ENCODE peak calls at places on chromosomes 16 and 17, in four cellular contexts. N is astrocyte of the spinal cord; V is CD8-positive, alpha-beta T cell; U is dorsolateral prefrontal cortex. P is an unnamed sample.

GRCh38 chr16:67100569-67101300 is 9.0 kb upstream of the PHAF1 start:
- DNase-seq in V (no peak), N (peak; percentile 65), U (no peak), P (peak; percentile 63)

GRCh38 chr16:10571354-10571753 is 9.0 kb downstream of the EMP2 start:
- DNase-seq in U (no peak), V (no peak), N (no peak), P (peak; percentile 12)

GRCh38 chr16:29307598-29308507 is 98.7 kb downstream of the NPIPB11 start:
- DNase-seq in N (peak; percentile 74), U (no peak), V (no peak), P (peak; percentile 53)

GRCh38 chr16:17080105-17080504 is 390.7 kb downstream of the XYLT1 start:
- DNase-seq in N (no peak), V (no peak), U (no peak), P (no peak)

GRCh38 chr16:68235882-68236803 is at the start of gene ESRP2:
- DNase-seq in V (no peak), U (no peak), N (no peak), P (no peak)

GRCh38 chr17:20315821-20316220 is 151.5 kb downstream of the LGALS9B start:
- DNase-seq in U (no peak), N (peak; percentile 10), V (no peak), P (no peak)

GRCh38 chr16:4391635-4392381 is 20.2 kb downstream of the VASN start:
- DNase-seq in V (peak; percentile 19), N (no peak), U (no peak), P (no peak)

GRCh38 chr17:3003401-3004149 is 59.8 kb downstream of the OR1D5 start:
- DNase-seq in U (peak; percentile 26), N (no peak), V (no peak), P (no peak)

GRCh38 chr16:61042736-61043135 is 993.5 kb downstream of the CDH8 start:
- DNase-seq in V (no peak), N (no peak), U (no peak), P (no peak)

GRCh38 chr17:2203818-2204217 is 99.8 kb downstream of the SMG6 start:
- DNase-seq in N (no peak), U (no peak), V (no peak), P (no peak)

GRCh38 chr17:2337811-2338657 is 733 bp downstream of the SGSM2 start:
- DNase-seq in N (peak; percentile 59), U (peak; percentile 47), V (peak; percentile 54), P (peak; percentile 31)

GRCh38 chr16:83794874-83795273 is 12.9 kb upstream of the HSBP1 start:
- DNase-seq in U (no peak), N (no peak), V (no peak), P (no peak)

GRCh38 chr16:88461291-88462269 is 8.5 kb downstream of the ZFPM1 start:
- DNase-seq in N (no peak), V (no peak), U (no peak), P (no peak)

GRCh38 chr16:2469399-2470233 is 1.5 kb upstream of the NTN3 start:
- DNase-seq in N (no peak), U (no peak), V (no peak), P (no peak)

GRCh38 chr17:44555056-44555455 is 2.2 kb upstream of the FZD2 start:
- DNase-seq in V (no peak), U (no peak), N (no peak), P (no peak)

GRCh38 chr17:80109713-80110446 is 8.5 kb downstream of the GAA start:
- DNase-seq in N (no peak), U (no peak), V (no peak), P (no peak)

GRCh38 chr17:9676084-9676483 is 30.8 kb downstream of the USP43 start:
- DNase-seq in U (no peak), V (no peak), N (no peak), P (no peak)
- TF ChIP-seq CTCF in U (peak; percentile 13), V (no peak), N (peak; percentile 27), P (no peak)

DNA sequence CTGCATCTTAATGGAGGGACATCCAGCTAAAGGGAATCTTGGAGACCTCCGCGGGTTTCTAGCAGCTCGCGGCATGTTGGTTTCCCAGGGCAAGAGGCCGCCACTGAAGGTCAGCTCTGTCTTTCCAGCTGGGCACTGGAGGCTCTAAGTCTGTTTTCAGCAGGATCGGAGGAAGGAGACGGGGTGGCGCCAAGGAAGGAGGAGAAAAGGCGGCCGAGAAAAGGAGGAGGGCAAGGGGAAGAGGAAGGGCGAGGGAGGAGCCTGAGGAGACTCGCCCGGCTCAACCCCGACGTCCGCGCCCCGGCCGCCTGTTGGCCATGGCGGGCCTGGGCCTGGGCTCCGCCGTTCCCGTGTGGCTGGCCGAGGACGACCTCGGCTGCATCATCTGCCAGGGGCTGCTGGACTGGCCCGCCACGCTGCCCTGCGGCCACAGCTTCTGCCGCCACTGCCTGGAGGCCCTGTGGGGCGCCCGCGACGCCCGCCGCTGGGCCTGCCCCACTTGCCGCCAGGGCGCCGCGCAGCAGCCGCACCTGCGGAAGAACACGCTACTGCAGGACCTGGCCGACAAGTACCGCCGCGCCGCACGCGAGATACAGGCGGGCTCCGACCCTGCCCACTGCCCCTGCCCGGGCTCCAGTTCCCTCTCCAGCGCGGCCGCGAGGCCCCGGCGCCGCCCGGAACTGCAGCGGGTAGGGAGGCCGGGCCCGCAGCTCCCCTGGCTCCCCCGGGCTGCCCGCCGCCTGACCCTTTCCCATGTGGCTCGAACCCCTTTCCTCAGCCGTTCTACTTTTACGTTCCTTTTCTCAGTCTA is at the start of gene RNF135:
- DNase-seq in V (peak; percentile 54), N (peak; percentile 86), U (peak; percentile 31), P (peak; percentile 87)
- H3K4me3 ChIP-seq in V (peak within 1 kb of the TSS; percentile 70), N (peak within 1 kb of the TSS; percentile 55), U (peak within 1 kb of the TSS; percentile 65), P (peak within 1 kb of the TSS; percentile 74)

GRCh38 chr16:75701361-75701760 is at the start of gene DUXB:
- DNase-seq in N (no peak), U (no peak), V (no peak), P (no peak)

GRCh38 chr16:75697571-75697970 is 3.7 kb downstream of the DUXB start:
- DNase-seq in V (no peak), N (no peak), U (no peak), P (no peak)

GRCh38 chr16:75695708-75696107 is 5.6 kb downstream of the DUXB start:
- DNase-seq in N (no peak), V (no peak), U (no peak), P (peak; percentile 7)
- TF ChIP-seq CTCF in N (no peak), V (no peak), U (no peak), P (peak; percentile 17)

GRCh38 chr17:5000237-5000639 is 2.5 kb downstream of the KIF1C start:
- DNase-seq in V (no peak), N (no peak), U (no peak), P (peak; percentile 51)
- H3K4me3 ChIP-seq in V (no peak overlapping the region), N (no peak overlapping the region), U (peak overlapping the region; percentile 96), P (peak overlapping the region; percentile 97)

GRCh38 chr17:12546983-12547382 is 118.7 kb upstream of the MYOCD start:
- DNase-seq in U (no peak), N (no peak), V (no peak), P (no peak)
- TF ChIP-seq CTCF in U (no peak), N (peak; percentile 13), V (no peak), P (no peak)

DNA sequence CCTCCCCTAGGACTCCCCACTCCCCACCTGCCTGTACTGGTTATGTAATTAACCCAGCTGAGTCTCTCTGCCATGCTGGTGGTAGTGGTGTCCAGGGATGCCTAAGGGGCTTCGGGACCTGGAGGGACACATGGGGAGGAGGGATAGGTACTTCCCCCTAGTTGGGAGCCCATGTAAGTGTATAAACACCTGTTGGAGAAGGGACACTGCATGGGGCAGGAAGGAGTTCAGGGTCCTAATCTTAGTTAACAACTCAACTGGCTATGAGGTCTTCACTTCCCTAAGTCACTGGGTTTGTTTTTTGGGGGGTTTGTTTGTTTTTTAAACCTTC is 1.3 kb downstream of the RASL10B start:
- DNase-seq in U (no peak), N (no peak), V (no peak), P (no peak)
- H3K4me3 ChIP-seq in U (peak overlapping the region; percentile 68), N (peak overlapping the region; percentile 52), V (no peak overlapping the region), P (no peak overlapping the region)

GRCh38 chr17:78960945-78961344 is 18.8 kb downstream of the LGALS3BP start:
- DNase-seq in U (no peak), V (no peak), N (no peak), P (peak; percentile 70)

GRCh38 chr17:78963378-78963777 is 16.3 kb downstream of the LGALS3BP start:
- DNase-seq in V (no peak), U (no peak), N (no peak), P (no peak)

GRCh38 chr17:78959803-78960202 is 19.9 kb downstream of the LGALS3BP start:
- DNase-seq in V (no peak), N (no peak), U (no peak), P (no peak)

GRCh38 chr17:78961571-78961970 is 18.2 kb downstream of the LGALS3BP start:
- DNase-seq in N (no peak), V (no peak), U (no peak), P (no peak)

DNA sequence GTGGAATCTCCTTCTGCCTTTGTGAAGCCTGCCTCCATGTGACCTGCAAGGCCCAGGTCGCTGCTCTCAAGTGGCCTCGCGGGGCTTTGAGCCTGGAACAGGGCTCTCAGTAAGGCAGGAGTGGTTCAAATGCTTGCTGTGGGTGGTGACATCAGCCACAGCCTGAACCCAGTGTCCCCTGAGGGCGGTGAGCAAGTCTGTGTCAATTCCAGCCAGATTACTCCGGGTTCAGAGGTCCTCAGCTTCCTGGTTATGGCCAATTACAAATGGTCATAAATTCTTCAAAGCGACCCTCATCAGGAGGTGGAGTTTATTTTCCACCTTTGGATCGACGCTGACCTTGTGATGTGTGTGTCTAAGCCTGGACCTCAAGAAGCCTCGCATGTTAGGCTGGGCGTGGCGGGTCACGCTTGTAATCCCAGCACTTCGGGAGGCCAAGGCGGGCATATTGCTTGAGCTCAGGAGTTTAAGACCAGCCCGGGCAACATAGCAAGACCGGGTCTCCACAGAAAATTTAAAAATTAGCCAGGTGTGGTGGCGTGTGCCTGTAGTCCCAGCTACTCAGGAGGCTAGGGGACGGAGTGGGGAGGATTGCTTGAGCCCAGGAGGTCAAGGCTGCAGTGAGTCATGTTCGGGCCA is 17.3 kb downstream of the LGALS3BP start:
- DNase-seq in V (no peak), N (no peak), U (no peak), P (no peak)
- TF ChIP-seq CTCF in V (no peak), N (no peak), U (no peak), P (no peak)

DNA sequence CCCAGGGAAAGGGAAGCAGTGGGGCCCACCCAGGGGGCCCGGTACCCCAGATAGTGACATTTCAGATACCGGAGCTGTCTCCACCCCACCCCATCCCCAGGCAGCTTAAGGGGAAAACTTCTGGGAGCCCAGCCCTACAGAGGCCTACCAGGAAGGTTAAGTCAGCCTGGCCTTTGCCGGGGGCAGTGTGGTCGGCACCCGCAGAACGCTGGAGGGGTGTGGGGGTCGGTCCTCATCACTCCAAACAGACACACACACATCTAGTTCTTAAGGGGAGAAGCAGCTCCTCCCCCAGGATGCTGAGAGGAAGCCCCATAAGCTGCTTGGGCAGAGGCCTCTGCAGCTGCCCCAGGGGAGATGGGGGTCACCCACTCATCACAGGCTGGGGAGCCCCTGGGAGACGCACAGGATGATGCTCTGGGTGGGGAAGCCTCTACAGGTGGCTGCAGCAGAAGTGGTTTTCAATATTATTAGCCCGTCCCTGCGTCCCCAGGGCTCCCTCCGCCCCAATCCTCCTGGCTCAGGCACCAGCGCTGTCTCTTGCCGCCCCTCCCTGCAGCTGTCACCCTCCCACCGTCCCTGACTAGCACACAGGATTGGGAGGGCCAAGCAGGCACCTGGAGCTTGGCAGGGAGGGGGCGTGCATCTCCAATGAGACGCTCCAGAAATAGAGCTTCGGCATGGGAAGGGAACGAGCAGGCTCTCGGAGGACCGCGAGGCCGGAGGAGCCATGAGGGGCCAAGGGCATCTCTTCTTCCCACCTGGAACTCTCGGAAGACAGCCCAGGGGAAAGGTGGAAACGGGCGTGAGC is 1.4 kb upstream of the ABR start:
- DNase-seq in V (no peak), N (no peak), U (peak; percentile 83), P (no peak)
- H3K4me3 ChIP-seq in V (no peak overlapping the region), N (no peak overlapping the region), U (peak overlapping the region; percentile 81), P (no peak overlapping the region)

P was measured in fibroblast of the aortic adventitia.